ENCODE peak calls at places on chromosome 13, in five cellular contexts. One of them, this sample, is unnamed.
A peak's percentile ranks its signal among the peaks of the same experiment; 100 is the strongest.

GRCh38 chr13:79485014-79485441 is 4.1 kb downstream of the NDFIP2 start:
- DNase-seq in testis: no peak
- DNase-seq in uterus: no peak
- DNase-seq in body of pancreas: peak; percentile 69
- DNase-seq in suprapubic skin: no peak
- DNase-seq in this sample: no peak

GRCh38 chr13:94660695-94661324 is 51.5 kb downstream of the SOX21 start:
- DNase-seq in uterus: no peak
- DNase-seq in body of pancreas: peak; percentile 12
- DNase-seq in testis: no peak
- DNase-seq in suprapubic skin: no peak
- DNase-seq in this sample: no peak

GRCh38 chr13:20165417-20166257 is 4.8 kb upstream of the GJA3 start:
- DNase-seq in suprapubic skin: no peak
- DNase-seq in body of pancreas: no peak
- DNase-seq in uterus: no peak
- DNase-seq in testis: no peak
- DNase-seq in this sample: no peak

GRCh38 chr13:22220186-22221160 is 549.6 kb downstream of the FGF9 start:
- DNase-seq in uterus: no peak
- DNase-seq in testis: no peak
- DNase-seq in suprapubic skin: no peak
- DNase-seq in body of pancreas: no peak
- DNase-seq in this sample: no peak

GRCh38 chr13:109816979-109817275 is 30.5 kb upstream of the IRS2 start:
- DNase-seq in testis: no peak
- DNase-seq in suprapubic skin: no peak
- DNase-seq in body of pancreas: no peak
- DNase-seq in uterus: no peak
- DNase-seq in this sample: no peak

GRCh38 chr13:76868451-76868850 is 17.8 kb downstream of the KCTD12 start:
- DNase-seq in testis: no peak
- DNase-seq in suprapubic skin: no peak
- DNase-seq in body of pancreas: no peak
- DNase-seq in uterus: no peak
- DNase-seq in this sample: no peak

GRCh38 chr13:25857830-25858229 is 194.0 kb downstream of the SHISA2 start:
- DNase-seq in suprapubic skin: no peak
- DNase-seq in testis: no peak
- DNase-seq in uterus: no peak
- DNase-seq in body of pancreas: no peak
- DNase-seq in this sample: no peak

GRCh38 chr13:99432637-99433542 is 68.4 kb upstream of the TM9SF2 start:
- DNase-seq in suprapubic skin: peak; percentile 84
- DNase-seq in uterus: peak; percentile 28
- DNase-seq in testis: peak; percentile 62
- DNase-seq in body of pancreas: peak; percentile 38
- DNase-seq in this sample: no peak

GRCh38 chr13:106561551-106562170 is 6.3 kb downstream of the ARGLU1 start:
- DNase-seq in suprapubic skin: no peak
- DNase-seq in testis: peak; percentile 45
- DNase-seq in uterus: no peak
- DNase-seq in body of pancreas: peak; percentile 21
- DNase-seq in this sample: no peak

GRCh38 chr13:27036236-27036981 is 135.2 kb downstream of the USP12 start:
- DNase-seq in uterus: no peak
- DNase-seq in body of pancreas: no peak
- DNase-seq in suprapubic skin: no peak
- DNase-seq in testis: no peak
- DNase-seq in this sample: no peak

GRCh38 chr13:100633461-100633860 is 41.1 kb downstream of the TMTC4 start:
- DNase-seq in suprapubic skin: no peak
- DNase-seq in testis: no peak
- DNase-seq in uterus: no peak
- DNase-seq in body of pancreas: no peak
- DNase-seq in this sample: no peak

GRCh38 chr13:112679932-112680677 is 9.7 kb upstream of the ATP11A start:
- DNase-seq in uterus: no peak
- DNase-seq in suprapubic skin: no peak
- DNase-seq in testis: no peak
- DNase-seq in body of pancreas: no peak
- DNase-seq in this sample: no peak

GRCh38 chr13:32415019-32415418 is 12.9 kb downstream of the N4BP2L1 start:
- DNase-seq in suprapubic skin: no peak
- DNase-seq in uterus: no peak
- DNase-seq in testis: no peak
- DNase-seq in body of pancreas: peak; percentile 30
- DNase-seq in this sample: no peak

GRCh38 chr13:64446372-64446771 is 2783.8 kb downstream of the PCDH9 start:
- DNase-seq in uterus: no peak
- DNase-seq in body of pancreas: no peak
- DNase-seq in suprapubic skin: no peak
- DNase-seq in testis: no peak
- DNase-seq in this sample: no peak

GRCh38 chr13:33272531-33273124 is 12.9 kb downstream of the STARD13 start:
- DNase-seq in body of pancreas: peak; percentile 69
- DNase-seq in uterus: no peak
- DNase-seq in testis: no peak
- DNase-seq in suprapubic skin: no peak
- DNase-seq in this sample: no peak

GRCh38 chr13:57825066-57825465 is 193.5 kb downstream of the PCDH17 start:
- DNase-seq in body of pancreas: no peak
- DNase-seq in testis: no peak
- DNase-seq in uterus: no peak
- DNase-seq in suprapubic skin: no peak
- DNase-seq in this sample: no peak

GRCh38 chr13:100365678-100366077 is 222.9 kb downstream of the GGACT start:
- DNase-seq in body of pancreas: no peak
- DNase-seq in testis: no peak
- DNase-seq in suprapubic skin: no peak
- DNase-seq in uterus: no peak
- DNase-seq in this sample: no peak

GRCh38 chr13:94682229-94682628 is 30.1 kb downstream of the SOX21 start:
- DNase-seq in body of pancreas: no peak
- DNase-seq in uterus: no peak
- DNase-seq in testis: no peak
- DNase-seq in suprapubic skin: no peak
- DNase-seq in this sample: no peak

GRCh38 chr13:108297114-108297513 is 27.6 kb downstream of the TNFSF13B start:
- DNase-seq in testis: no peak
- DNase-seq in body of pancreas: no peak
- DNase-seq in uterus: no peak
- DNase-seq in suprapubic skin: no peak
- DNase-seq in this sample: no peak
- TF ChIP-seq POLR2A in testis: no peak
- TF ChIP-seq POLR2A in body of pancreas: no peak
- TF ChIP-seq POLR2A in uterus: no peak
- TF ChIP-seq POLR2A in suprapubic skin: no peak
- TF ChIP-seq POLR2A in this sample: no peak

DNA sequence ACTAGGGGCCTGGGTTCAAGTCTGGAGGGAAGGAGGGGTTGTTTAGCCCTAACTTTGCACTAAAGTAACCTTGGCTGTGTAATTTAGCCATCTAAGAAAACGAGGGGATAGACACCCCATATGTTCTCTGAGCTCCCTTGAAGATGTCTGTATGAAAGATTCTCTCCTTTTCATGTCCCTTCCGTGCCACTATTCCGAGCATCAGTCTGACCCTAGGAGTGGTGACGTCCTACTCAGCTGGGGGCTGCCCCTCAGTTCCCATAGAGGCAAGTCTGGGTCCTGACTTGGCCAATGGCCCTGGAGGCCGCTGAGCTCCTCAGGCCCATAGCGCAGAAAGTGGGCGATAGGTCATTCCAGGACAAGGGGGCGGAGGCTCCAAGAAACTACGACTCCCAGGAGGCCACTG is 790 bp upstream of the WDFY2 start:
- DNase-seq in testis: no peak
- DNase-seq in uterus: no peak
- DNase-seq in body of pancreas: no peak
- DNase-seq in suprapubic skin: no peak
- DNase-seq in this sample: no peak
- TF ChIP-seq POLR2A in testis: no peak
- TF ChIP-seq POLR2A in uterus: no peak
- TF ChIP-seq POLR2A in body of pancreas: no peak
- TF ChIP-seq POLR2A in suprapubic skin: no peak
- TF ChIP-seq POLR2A in this sample: no peak

DNA sequence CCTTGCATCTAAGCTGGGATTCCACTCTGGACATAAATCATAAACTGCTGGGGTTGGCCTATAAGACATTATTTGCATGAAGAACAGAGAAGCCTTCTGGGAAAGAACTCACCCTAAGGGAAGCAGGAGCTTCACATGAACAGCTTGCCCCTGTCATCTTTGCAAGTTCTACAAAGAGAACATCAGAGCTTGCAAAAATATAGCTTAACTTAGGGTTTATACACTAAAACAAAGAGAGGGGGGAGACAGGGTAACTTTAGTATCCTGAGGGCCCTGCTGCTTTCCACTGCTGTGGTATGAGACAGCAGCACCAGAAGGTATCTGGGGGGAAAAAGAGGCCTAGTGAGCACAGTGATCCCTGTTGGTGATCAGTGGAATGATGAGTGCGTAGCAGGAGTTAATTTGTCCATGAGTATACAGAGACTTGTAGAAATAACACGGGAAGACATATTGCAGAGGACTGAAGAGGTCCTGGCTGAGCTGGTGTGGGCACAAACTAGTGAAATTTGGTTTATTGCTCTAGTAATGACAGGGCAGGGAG is 116.1 kb upstream of the TSC22D1 start:
- DNase-seq in testis: no peak
- DNase-seq in uterus: no peak
- DNase-seq in suprapubic skin: no peak
- DNase-seq in body of pancreas: no peak
- DNase-seq in this sample: no peak
- TF ChIP-seq POLR2A in testis: no peak
- TF ChIP-seq POLR2A in uterus: no peak
- TF ChIP-seq POLR2A in suprapubic skin: no peak
- TF ChIP-seq POLR2A in body of pancreas: no peak
- TF ChIP-seq POLR2A in this sample: no peak

GRCh38 chr13:73740681-73741080 is 393.5 kb downstream of the KLF12 start:
- DNase-seq in body of pancreas: no peak
- DNase-seq in suprapubic skin: no peak
- DNase-seq in uterus: no peak
- DNase-seq in testis: peak; percentile 22
- DNase-seq in this sample: no peak

GRCh38 chr13:73738626-73739025 is 395.6 kb downstream of the KLF12 start:
- DNase-seq in uterus: no peak
- DNase-seq in body of pancreas: no peak
- DNase-seq in suprapubic skin: no peak
- DNase-seq in testis: no peak
- DNase-seq in this sample: no peak

GRCh38 chr13:73745190-73745589 is 389.0 kb downstream of the KLF12 start:
- DNase-seq in suprapubic skin: no peak
- DNase-seq in uterus: no peak
- DNase-seq in testis: no peak
- DNase-seq in body of pancreas: no peak
- DNase-seq in this sample: no peak

GRCh38 chr13:73741111-73741510 is 393.1 kb downstream of the KLF12 start:
- DNase-seq in testis: no peak
- DNase-seq in suprapubic skin: no peak
- DNase-seq in uterus: no peak
- DNase-seq in body of pancreas: no peak
- DNase-seq in this sample: no peak

DNA sequence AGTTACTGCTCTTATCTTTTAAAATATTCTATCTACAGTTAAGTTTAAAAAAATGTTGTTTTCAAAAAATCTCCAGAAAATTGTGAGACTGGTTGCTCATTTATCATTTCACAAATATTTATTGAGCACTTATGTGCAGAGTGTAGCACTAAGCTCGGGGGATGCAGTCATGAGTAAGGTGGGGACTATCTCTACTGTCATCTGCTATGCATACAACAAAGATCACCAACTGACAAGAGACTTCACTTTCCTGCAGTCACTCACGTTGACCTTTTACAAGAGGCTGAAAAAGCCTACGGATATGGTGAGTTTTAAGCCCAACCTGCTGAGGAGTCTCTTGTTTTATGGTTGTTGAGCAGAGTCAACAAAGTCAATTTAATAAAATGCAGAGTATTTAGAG is 392.5 kb downstream of the KLF12 start:
- DNase-seq in body of pancreas: no peak
- DNase-seq in testis: no peak
- DNase-seq in uterus: no peak
- DNase-seq in suprapubic skin: no peak
- DNase-seq in this sample: no peak
- TF ChIP-seq POLR2A in body of pancreas: no peak
- TF ChIP-seq POLR2A in testis: no peak
- TF ChIP-seq POLR2A in uterus: no peak
- TF ChIP-seq POLR2A in suprapubic skin: no peak
- TF ChIP-seq POLR2A in this sample: no peak

GRCh38 chr13:111202745-111203144 is 87.6 kb downstream of the ARHGEF7 start:
- DNase-seq in testis: peak; percentile 61
- DNase-seq in uterus: peak; percentile 51
- DNase-seq in body of pancreas: no peak
- DNase-seq in suprapubic skin: no peak
- DNase-seq in this sample: no peak
- TF ChIP-seq POLR2A in testis: no peak
- TF ChIP-seq POLR2A in uterus: no peak
- TF ChIP-seq POLR2A in body of pancreas: no peak
- TF ChIP-seq POLR2A in suprapubic skin: no peak
- TF ChIP-seq POLR2A in this sample: no peak